ENCODE peak calls at places on chromosomes 5 and 9, in seven cellular contexts. One of them, this sample, is unnamed.

GRCh38 chr9:99368341-99369326 is 146.6 kb downstream of the SEC61B start:
- DNase-seq in neural progenitor cell: peak
- DNase-seq in left ventricle myocardium inferior: peak
- DNase-seq in epithelial cell of esophagus: no peak
- DNase-seq in fibroblast of villous mesenchyme: peak
- DNase-seq in OCI-LY7: no peak
- DNase-seq in cardiac fibroblast: peak
- DNase-seq in this sample: peak

GRCh38 chr9:104903609-104904008 is 24.3 kb downstream of the ABCA1 start:
- DNase-seq in neural progenitor cell: no peak
- DNase-seq in cardiac fibroblast: peak
- DNase-seq in fibroblast of villous mesenchyme: peak
- DNase-seq in left ventricle myocardium inferior: no peak
- DNase-seq in OCI-LY7: no peak
- DNase-seq in epithelial cell of esophagus: no peak
- DNase-seq in this sample: peak

GRCh38 chr5:61052870-61053269 is 107.9 kb downstream of the NDUFAF2 start:
- DNase-seq in fibroblast of villous mesenchyme: peak
- DNase-seq in epithelial cell of esophagus: peak
- DNase-seq in cardiac fibroblast: peak
- DNase-seq in OCI-LY7: no peak
- DNase-seq in left ventricle myocardium inferior: no peak
- DNase-seq in neural progenitor cell: no peak
- DNase-seq in this sample: peak

GRCh38 chr5:8993031-8993430 is 552.8 kb downstream of the SEMA5A start:
- DNase-seq in fibroblast of villous mesenchyme: no peak
- DNase-seq in epithelial cell of esophagus: peak
- DNase-seq in left ventricle myocardium inferior: no peak
- DNase-seq in cardiac fibroblast: peak
- DNase-seq in neural progenitor cell: peak
- DNase-seq in OCI-LY7: peak
- DNase-seq in this sample: peak

GRCh38 chr9:110977259-110977709 is 61.0 kb downstream of the LPAR1 start:
- DNase-seq in epithelial cell of esophagus: peak
- DNase-seq in OCI-LY7: no peak
- DNase-seq in fibroblast of villous mesenchyme: peak
- DNase-seq in neural progenitor cell: no peak
- DNase-seq in cardiac fibroblast: peak
- DNase-seq in left ventricle myocardium inferior: no peak
- DNase-seq in this sample: peak

GRCh38 chr9:127149463-127150390 is 27.3 kb upstream of the ANGPTL2 start:
- DNase-seq in epithelial cell of esophagus: no peak
- DNase-seq in OCI-LY7: no peak
- DNase-seq in left ventricle myocardium inferior: no peak
- DNase-seq in neural progenitor cell: no peak
- DNase-seq in fibroblast of villous mesenchyme: no peak
- DNase-seq in cardiac fibroblast: no peak
- DNase-seq in this sample: no peak

GRCh38 chr9:37636511-37637474 is 14.0 kb upstream of the FRMPD1 start:
- DNase-seq in left ventricle myocardium inferior: no peak
- DNase-seq in cardiac fibroblast: no peak
- DNase-seq in epithelial cell of esophagus: no peak
- DNase-seq in neural progenitor cell: no peak
- DNase-seq in fibroblast of villous mesenchyme: no peak
- DNase-seq in OCI-LY7: no peak
- DNase-seq in this sample: no peak

GRCh38 chr9:89994988-89995613 is 390.3 kb downstream of the GADD45G start:
- DNase-seq in cardiac fibroblast: no peak
- DNase-seq in epithelial cell of esophagus: no peak
- DNase-seq in OCI-LY7: no peak
- DNase-seq in left ventricle myocardium inferior: no peak
- DNase-seq in fibroblast of villous mesenchyme: peak
- DNase-seq in neural progenitor cell: no peak
- DNase-seq in this sample: no peak

GRCh38 chr9:137785704-137786161 is 91.8 kb upstream of the CACNA1B start:
- DNase-seq in fibroblast of villous mesenchyme: peak
- DNase-seq in epithelial cell of esophagus: no peak
- DNase-seq in left ventricle myocardium inferior: no peak
- DNase-seq in neural progenitor cell: peak
- DNase-seq in cardiac fibroblast: no peak
- DNase-seq in OCI-LY7: no peak
- DNase-seq in this sample: no peak

GRCh38 chr5:77138981-77139380 is 51.9 kb upstream of the ZBED3 start:
- DNase-seq in fibroblast of villous mesenchyme: peak
- DNase-seq in epithelial cell of esophagus: no peak
- DNase-seq in cardiac fibroblast: peak
- DNase-seq in neural progenitor cell: peak
- DNase-seq in OCI-LY7: no peak
- DNase-seq in left ventricle myocardium inferior: no peak
- DNase-seq in this sample: peak

GRCh38 chr5:1899201-1899600 is 16.5 kb upstream of the IRX4 start:
- DNase-seq in fibroblast of villous mesenchyme: no peak
- DNase-seq in epithelial cell of esophagus: no peak
- DNase-seq in cardiac fibroblast: no peak
- DNase-seq in OCI-LY7: no peak
- DNase-seq in neural progenitor cell: no peak
- DNase-seq in left ventricle myocardium inferior: no peak
- DNase-seq in this sample: no peak

GRCh38 chr9:99013550-99013949 is 69.8 kb downstream of the COL15A1 start:
- DNase-seq in epithelial cell of esophagus: no peak
- DNase-seq in cardiac fibroblast: no peak
- DNase-seq in neural progenitor cell: no peak
- DNase-seq in OCI-LY7: no peak
- DNase-seq in left ventricle myocardium inferior: no peak
- DNase-seq in fibroblast of villous mesenchyme: peak
- DNase-seq in this sample: no peak

GRCh38 chr5:164941102-164941501 is 1435.7 kb downstream of the MAT2B start:
- DNase-seq in epithelial cell of esophagus: no peak
- DNase-seq in neural progenitor cell: no peak
- DNase-seq in OCI-LY7: no peak
- DNase-seq in left ventricle myocardium inferior: no peak
- DNase-seq in cardiac fibroblast: no peak
- DNase-seq in fibroblast of villous mesenchyme: no peak
- DNase-seq in this sample: no peak

GRCh38 chr5:134638760-134639201 is 6.2 kb upstream of the SAR1B start:
- DNase-seq in OCI-LY7: no peak
- DNase-seq in fibroblast of villous mesenchyme: no peak
- DNase-seq in neural progenitor cell: no peak
- DNase-seq in left ventricle myocardium inferior: no peak
- DNase-seq in cardiac fibroblast: no peak
- DNase-seq in epithelial cell of esophagus: no peak
- DNase-seq in this sample: no peak

GRCh38 chr9:5909999-5910398 is 19.3 kb downstream of the MLANA start:
- DNase-seq in left ventricle myocardium inferior: no peak
- DNase-seq in cardiac fibroblast: no peak
- DNase-seq in OCI-LY7: no peak
- DNase-seq in neural progenitor cell: no peak
- DNase-seq in epithelial cell of esophagus: peak
- DNase-seq in fibroblast of villous mesenchyme: no peak
- DNase-seq in this sample: peak

GRCh38 chr5:164818440-164818839 is 1313.0 kb downstream of the MAT2B start:
- DNase-seq in fibroblast of villous mesenchyme: no peak
- DNase-seq in cardiac fibroblast: no peak
- DNase-seq in epithelial cell of esophagus: no peak
- DNase-seq in left ventricle myocardium inferior: no peak
- DNase-seq in neural progenitor cell: peak
- DNase-seq in OCI-LY7: no peak
- DNase-seq in this sample: no peak

GRCh38 chr9:136691316-136692189 is 4.3 kb upstream of the AGPAT2 start:
- DNase-seq in neural progenitor cell: peak
- DNase-seq in epithelial cell of esophagus: no peak
- DNase-seq in fibroblast of villous mesenchyme: no peak
- DNase-seq in cardiac fibroblast: no peak
- DNase-seq in OCI-LY7: no peak
- DNase-seq in left ventricle myocardium inferior: no peak
- DNase-seq in this sample: no peak

GRCh38 chr5:166488560-166488959 is 1802.9 kb upstream of the WWC1 start:
- DNase-seq in cardiac fibroblast: no peak
- DNase-seq in fibroblast of villous mesenchyme: no peak
- DNase-seq in left ventricle myocardium inferior: no peak
- DNase-seq in OCI-LY7: no peak
- DNase-seq in epithelial cell of esophagus: no peak
- DNase-seq in neural progenitor cell: no peak
- DNase-seq in this sample: no peak

GRCh38 chr5:157747766-157748700 is 4.5 kb downstream of the LSM11 start:
- DNase-seq in left ventricle myocardium inferior: no peak
- DNase-seq in OCI-LY7: no peak
- DNase-seq in epithelial cell of esophagus: no peak
- DNase-seq in fibroblast of villous mesenchyme: peak
- DNase-seq in cardiac fibroblast: no peak
- DNase-seq in neural progenitor cell: no peak
- DNase-seq in this sample: peak

GRCh38 chr9:93379051-93379450 is 72.4 kb upstream of the FAM120A start:
- DNase-seq in left ventricle myocardium inferior: no peak
- DNase-seq in OCI-LY7: no peak
- DNase-seq in cardiac fibroblast: no peak
- DNase-seq in epithelial cell of esophagus: no peak
- DNase-seq in neural progenitor cell: no peak
- DNase-seq in fibroblast of villous mesenchyme: no peak
- DNase-seq in this sample: no peak

DNA sequence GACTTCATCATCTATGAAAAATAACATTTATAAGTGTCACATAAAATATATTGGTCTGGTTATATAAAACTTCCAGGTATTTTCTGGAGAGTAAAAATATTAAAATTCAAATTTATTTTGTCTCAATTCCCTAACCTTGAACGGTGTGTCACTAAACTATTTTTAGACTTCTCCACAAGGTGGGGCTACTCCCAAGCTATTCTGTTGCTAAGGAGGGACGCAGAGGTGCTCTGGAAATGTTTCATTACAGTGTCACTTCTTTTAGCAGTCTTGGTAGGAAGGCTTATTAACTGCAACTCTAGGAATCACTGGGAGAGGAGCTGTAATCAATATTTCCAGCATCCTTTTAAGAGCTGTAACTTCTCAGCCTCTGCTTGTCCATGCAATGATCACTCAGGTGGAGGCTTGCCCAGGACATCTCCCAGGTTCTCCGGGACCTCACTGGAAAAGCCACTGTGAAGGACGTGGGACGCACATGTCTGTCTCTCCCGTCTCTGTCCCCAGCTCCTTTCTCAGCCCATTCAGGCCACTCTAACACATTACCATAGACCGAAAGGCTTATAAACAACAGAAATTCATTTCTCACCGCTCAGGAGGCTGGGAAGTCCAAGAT is 32.5 kb upstream of the DNAH5 start:
- DNase-seq in fibroblast of villous mesenchyme: peak
- DNase-seq in OCI-LY7: peak
- DNase-seq in cardiac fibroblast: peak
- DNase-seq in left ventricle myocardium inferior: no peak
- DNase-seq in neural progenitor cell: peak
- DNase-seq in epithelial cell of esophagus: peak
- DNase-seq in this sample: peak
- TF ChIP-seq CTCF in fibroblast of villous mesenchyme: peak
- TF ChIP-seq CTCF in OCI-LY7: peak
- TF ChIP-seq CTCF in cardiac fibroblast: peak
- TF ChIP-seq CTCF in left ventricle myocardium inferior: peak
- TF ChIP-seq CTCF in neural progenitor cell: peak
- TF ChIP-seq CTCF in epithelial cell of esophagus: peak
- TF ChIP-seq CTCF in this sample: peak

GRCh38 chr5:140301136-140301535 is 1.8 kb downstream of the PFDN1 start:
- DNase-seq in OCI-LY7: no peak
- DNase-seq in cardiac fibroblast: no peak
- DNase-seq in neural progenitor cell: no peak
- DNase-seq in epithelial cell of esophagus: no peak
- DNase-seq in fibroblast of villous mesenchyme: peak
- DNase-seq in left ventricle myocardium inferior: no peak
- DNase-seq in this sample: no peak
- H3K4me3 ChIP-seq in OCI-LY7: no peak
- H3K4me3 ChIP-seq in cardiac fibroblast: no peak
- H3K4me3 ChIP-seq in neural progenitor cell: peak
- H3K4me3 ChIP-seq in epithelial cell of esophagus: no peak
- H3K4me3 ChIP-seq in fibroblast of villous mesenchyme: no peak
- H3K4me3 ChIP-seq in left ventricle myocardium inferior: peak
- H3K4me3 ChIP-seq in this sample: no peak

DNA sequence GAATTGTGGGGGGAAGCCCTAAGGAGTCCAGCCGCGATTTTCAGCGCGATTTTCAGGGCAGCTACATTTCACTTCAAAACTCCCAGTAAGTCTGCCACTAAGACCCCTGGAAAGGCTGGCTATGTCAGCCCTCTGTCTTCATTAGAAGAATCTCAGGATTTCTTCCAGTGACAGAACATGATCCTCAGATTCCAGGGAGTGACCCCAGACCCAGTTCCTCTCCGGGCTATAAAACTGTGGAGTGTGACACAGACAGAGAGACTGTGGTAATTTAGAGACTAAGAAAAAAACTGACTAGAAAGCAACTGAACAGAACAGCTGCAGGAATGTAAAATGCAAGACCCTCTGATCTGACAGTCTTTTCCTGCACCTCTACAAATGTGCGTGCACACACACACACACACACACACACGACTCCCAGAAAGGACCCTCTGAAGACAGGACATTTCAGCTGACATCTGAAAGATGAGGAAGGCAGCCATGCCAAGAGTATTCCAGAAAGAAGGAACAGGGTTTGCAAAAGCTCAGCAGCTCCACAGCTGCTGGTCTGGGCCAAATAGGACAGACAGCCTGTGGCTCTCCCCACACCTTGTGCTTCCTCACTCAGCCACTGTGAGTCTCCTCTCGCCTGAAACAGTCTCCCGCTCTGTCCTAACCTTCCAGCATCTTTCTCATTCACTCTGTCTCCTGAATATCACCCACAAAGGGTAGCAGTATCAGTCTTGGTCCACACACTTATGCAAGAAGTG is 188.9 kb downstream of the PALM2AKAP2 start:
- DNase-seq in neural progenitor cell: peak
- DNase-seq in fibroblast of villous mesenchyme: peak
- DNase-seq in cardiac fibroblast: peak
- DNase-seq in left ventricle myocardium inferior: no peak
- DNase-seq in OCI-LY7: peak
- DNase-seq in epithelial cell of esophagus: peak
- DNase-seq in this sample: peak
- TF ChIP-seq CTCF in neural progenitor cell: peak
- TF ChIP-seq CTCF in fibroblast of villous mesenchyme: peak
- TF ChIP-seq CTCF in cardiac fibroblast: peak
- TF ChIP-seq CTCF in left ventricle myocardium inferior: peak
- TF ChIP-seq CTCF in OCI-LY7: peak
- TF ChIP-seq CTCF in epithelial cell of esophagus: peak
- TF ChIP-seq CTCF in this sample: peak

GRCh38 chr9:21965401-21965951 is 28.7 kb downstream of the CDKN2A start:
- DNase-seq in OCI-LY7: no peak
- DNase-seq in left ventricle myocardium inferior: no peak
- DNase-seq in epithelial cell of esophagus: peak
- DNase-seq in fibroblast of villous mesenchyme: peak
- DNase-seq in cardiac fibroblast: peak
- DNase-seq in neural progenitor cell: peak
- DNase-seq in this sample: peak

GRCh38 chr9:21966140-21966851 is 27.9 kb downstream of the CDKN2A start:
- DNase-seq in neural progenitor cell: peak
- DNase-seq in fibroblast of villous mesenchyme: no peak
- DNase-seq in epithelial cell of esophagus: no peak
- DNase-seq in OCI-LY7: no peak
- DNase-seq in left ventricle myocardium inferior: no peak
- DNase-seq in cardiac fibroblast: no peak
- DNase-seq in this sample: no peak

GRCh38 chr9:21967707-21968106 is 26.5 kb downstream of the CDKN2A start:
- DNase-seq in epithelial cell of esophagus: no peak
- DNase-seq in fibroblast of villous mesenchyme: no peak
- DNase-seq in cardiac fibroblast: no peak
- DNase-seq in neural progenitor cell: peak
- DNase-seq in OCI-LY7: no peak
- DNase-seq in left ventricle myocardium inferior: no peak
- DNase-seq in this sample: no peak

GRCh38 chr9:21967169-21967568 is 27.0 kb downstream of the CDKN2A start:
- DNase-seq in left ventricle myocardium inferior: no peak
- DNase-seq in OCI-LY7: no peak
- DNase-seq in epithelial cell of esophagus: no peak
- DNase-seq in neural progenitor cell: peak
- DNase-seq in fibroblast of villous mesenchyme: no peak
- DNase-seq in cardiac fibroblast: no peak
- DNase-seq in this sample: no peak

GRCh38 chr9:21964925-21965385 is 29.2 kb downstream of the CDKN2A start:
- DNase-seq in left ventricle myocardium inferior: no peak
- DNase-seq in OCI-LY7: no peak
- DNase-seq in cardiac fibroblast: peak
- DNase-seq in epithelial cell of esophagus: peak
- DNase-seq in neural progenitor cell: peak
- DNase-seq in fibroblast of villous mesenchyme: peak
- DNase-seq in this sample: peak
- H3K4me3 ChIP-seq in left ventricle myocardium inferior: peak
- H3K4me3 ChIP-seq in OCI-LY7: no peak
- H3K4me3 ChIP-seq in cardiac fibroblast: peak
- H3K4me3 ChIP-seq in epithelial cell of esophagus: peak
- H3K4me3 ChIP-seq in neural progenitor cell: peak
- H3K4me3 ChIP-seq in fibroblast of villous mesenchyme: peak
- H3K4me3 ChIP-seq in this sample: peak